ENCODE peak calls at places on chromosomes 11 and 22, in nine cellular contexts. F, W, M, I, R, P, Q, G and K are unnamed samples.

GRCh38 chr11:85914425-85914824 is 59.2 kb downstream of the CCDC83 start:
- DNase-seq in W (no peak), Q (no peak), I (no peak), P (no peak), R (no peak), M (no peak), F (no peak), G (no peak), K (no peak)

GRCh38 chr11:69985331-69985653 is 92.8 kb upstream of the ANO1 start:
- DNase-seq in Q (peak; percentile 45), W (no peak), F (no peak), M (no peak), I (no peak), R (no peak), P (no peak), G (no peak), K (no peak)

GRCh38 chr11:30741039-30741550 is 154.9 kb upstream of the MPPED2 start:
- DNase-seq in G (no peak), Q (no peak), M (no peak), I (no peak), P (no peak), R (no peak), W (no peak), F (peak; percentile 29), K (no peak)

GRCh38 chr22:19291218-19291579 is 320 bp downstream of the CLTCL1 start:
- DNase-seq in F (peak; percentile 40), P (peak; percentile 73), R (peak; percentile 31), W (no peak), G (no peak), I (peak; percentile 90), M (no peak), Q (peak; percentile 76), K (peak; percentile 87)

GRCh38 chr11:59967677-59968394 is 4.0 kb downstream of the OOSP4A start:
- DNase-seq in Q (no peak), W (no peak), G (no peak), P (no peak), M (no peak), I (no peak), R (no peak), F (no peak), K (no peak)

GRCh38 chr11:70669281-70669680 is 271.0 kb downstream of the CTTN start:
- DNase-seq in F (no peak), G (no peak), P (no peak), M (no peak), W (no peak), R (no peak), Q (no peak), I (no peak), K (no peak)

GRCh38 chr11:100632970-100633452 is 54.1 kb upstream of the ARHGAP42 start:
- DNase-seq in P (peak; percentile 73), F (peak; percentile 56), R (peak; percentile 88), G (peak; percentile 54), Q (no peak), W (peak; percentile 42), I (no peak), M (no peak), K (no peak)

GRCh38 chr11:67302571-67303131 is 679 bp upstream of the SSH3 start:
- DNase-seq in R (peak; percentile 62), Q (no peak), G (peak; percentile 52), M (no peak), F (peak; percentile 69), W (no peak), I (no peak), P (peak; percentile 80), K (no peak)

GRCh38 chr22:47808236-47808845 is 1045.9 kb downstream of the TBC1D22A start:
- DNase-seq in I (no peak), F (no peak), P (no peak), Q (no peak), R (no peak), M (no peak), W (no peak), G (no peak), K (no peak)

GRCh38 chr22:47808886-47809620 is 1046.6 kb downstream of the TBC1D22A start:
- DNase-seq in W (no peak), G (no peak), F (no peak), R (no peak), I (no peak), Q (no peak), M (no peak), P (no peak), K (no peak)

GRCh38 chr22:47811971-47812370 is 1049.5 kb downstream of the TBC1D22A start:
- DNase-seq in R (no peak), I (no peak), W (no peak), Q (no peak), F (no peak), P (no peak), G (no peak), M (no peak), K (no peak)

GRCh38 chr22:47813661-47814060 is 1051.2 kb downstream of the TBC1D22A start:
- DNase-seq in G (no peak), R (no peak), Q (no peak), M (no peak), P (no peak), F (no peak), I (no peak), W (no peak), K (no peak)

DNA sequence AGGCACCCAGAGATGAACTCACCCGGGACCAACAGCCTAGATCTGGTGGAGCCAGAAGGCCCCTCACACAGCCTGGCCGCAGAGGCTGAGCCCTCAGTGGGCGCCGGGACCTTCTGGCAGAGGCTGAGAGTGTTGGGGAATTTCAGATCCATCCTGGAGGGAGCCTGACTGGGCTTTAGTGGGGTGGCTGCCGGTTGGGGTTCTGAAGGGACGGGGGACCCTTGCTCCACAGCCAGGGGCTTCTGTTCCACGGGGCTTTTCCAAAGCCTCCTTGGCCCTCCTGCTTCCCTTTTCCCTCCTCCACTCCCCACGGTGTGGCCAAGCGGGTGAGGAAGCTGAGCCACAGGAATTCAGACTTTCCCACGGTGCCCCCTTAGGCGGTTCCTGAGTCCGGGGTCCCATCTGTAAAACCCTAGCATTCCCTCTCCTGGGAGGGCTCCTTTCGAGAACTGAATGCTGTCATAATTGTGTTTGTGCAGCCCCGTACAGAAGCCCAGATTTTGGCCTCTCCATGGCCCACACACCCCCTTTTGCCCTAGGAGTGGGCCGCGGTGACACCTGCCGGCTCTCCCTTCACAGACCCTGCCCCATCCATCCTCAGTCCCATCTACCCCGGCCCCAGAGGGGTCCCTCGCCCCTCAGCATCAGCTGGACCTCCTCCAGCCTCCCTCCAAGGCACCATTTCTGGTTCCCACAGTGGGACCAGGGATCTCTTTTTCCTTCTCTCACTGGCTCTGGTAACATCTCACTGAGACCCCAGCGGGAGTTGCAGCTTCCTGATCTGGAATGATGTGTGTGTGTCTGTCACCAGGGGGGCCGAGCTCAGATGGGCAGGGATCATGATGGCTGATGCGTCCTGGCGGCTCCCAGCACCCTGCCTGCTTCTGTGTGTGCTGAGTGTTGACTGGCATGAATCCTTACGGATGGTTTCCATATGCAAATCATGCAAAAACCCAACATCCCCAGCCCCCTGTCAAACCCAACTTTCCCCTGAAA is 1048.4 kb downstream of the TBC1D22A start:
- DNase-seq in W (no peak), M (no peak), G (no peak), P (no peak), I (no peak), R (no peak), Q (no peak), F (no peak), K (no peak)
- TF ChIP-seq EP300 in W (no peak), M (no peak), G (no peak), P (no peak), I (no peak), R (no peak), Q (no peak), F (no peak), K (no peak)

DNA sequence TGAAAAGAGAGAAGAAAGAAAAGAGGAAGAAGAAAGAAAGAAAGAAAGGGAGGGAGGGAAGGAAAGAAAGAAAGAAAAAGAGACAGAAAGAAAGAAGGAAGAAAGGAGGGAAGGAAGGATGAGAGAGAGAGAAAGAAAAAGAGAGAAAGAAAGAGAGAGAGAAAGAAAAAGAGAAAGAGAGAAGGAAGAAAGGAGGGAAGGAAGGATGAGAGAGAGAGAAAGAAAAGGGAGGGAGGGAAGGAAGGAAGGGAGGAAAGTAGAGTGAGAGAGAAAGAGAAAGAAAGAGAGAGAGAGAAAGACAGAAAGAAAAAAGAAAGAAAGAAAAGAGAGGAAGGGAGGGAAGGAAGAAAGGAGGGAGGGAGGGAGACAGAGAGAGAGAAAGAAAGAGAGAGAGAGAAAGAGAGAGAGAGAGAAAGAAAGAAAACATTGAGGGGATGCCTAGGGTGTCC is 11.5 kb upstream of the RAC2 start:
- DNase-seq in G (no peak), W (no peak), P (no peak), M (no peak), R (no peak), Q (no peak), I (no peak), F (no peak), K (no peak)
- TF ChIP-seq EP300 in G (no peak), W (no peak), P (no peak), M (no peak), R (no peak), Q (no peak), I (no peak), F (no peak), K (no peak)

DNA sequence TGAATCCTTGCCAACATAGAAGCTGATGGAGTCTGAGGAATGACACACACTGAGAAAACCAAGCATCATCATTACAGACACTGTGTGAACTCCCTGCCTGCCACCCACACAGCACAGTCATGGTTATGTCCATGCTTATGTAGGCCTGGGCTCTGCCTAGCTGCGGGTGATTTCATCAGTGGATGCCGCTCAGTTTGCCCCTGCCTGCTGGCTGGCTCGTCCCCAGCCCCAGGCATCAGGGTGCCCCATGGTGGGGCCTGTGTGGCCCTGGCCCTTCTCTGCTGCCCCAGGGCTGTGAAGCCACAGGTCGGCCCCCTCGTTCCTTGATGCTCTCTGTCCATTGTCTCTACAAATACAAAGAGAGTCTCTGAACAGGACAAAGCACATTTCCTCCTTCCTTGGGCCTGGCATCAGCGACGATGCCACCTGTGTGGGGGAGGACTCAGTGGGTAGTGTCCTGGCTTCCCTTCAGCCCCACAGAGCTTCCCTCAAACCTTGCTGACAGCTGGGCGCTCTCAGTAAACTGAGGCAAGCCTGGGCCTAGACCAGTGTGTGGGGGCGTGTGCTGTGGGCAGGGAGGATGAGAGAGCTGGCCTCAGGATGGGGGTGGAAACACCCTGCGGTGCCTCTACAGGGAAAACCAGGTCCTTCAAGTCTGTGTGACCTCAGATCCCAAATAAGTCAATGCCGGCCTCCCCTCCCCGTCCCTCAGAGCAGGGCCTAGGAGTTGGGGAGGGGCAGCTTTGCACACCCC is 20.0 kb upstream of the TUB start:
- DNase-seq in M (no peak), W (no peak), G (no peak), Q (no peak), F (no peak), I (no peak), R (peak; percentile 18), P (peak; percentile 65), K (no peak)
- TF ChIP-seq EP300 in M (no peak), W (no peak), G (no peak), Q (no peak), F (no peak), I (no peak), R (no peak), P (no peak), K (no peak)

GRCh38 chr11:46360878-46361277 is 13.6 kb downstream of the DGKZ start:
- DNase-seq in I (no peak), W (no peak), G (no peak), P (no peak), F (no peak), Q (no peak), M (no peak), R (no peak), K (no peak)

GRCh38 chr11:46363031-46363407 is 15.8 kb downstream of the DGKZ start:
- DNase-seq in R (peak; percentile 46), Q (peak; percentile 85), F (no peak), W (no peak), G (no peak), P (no peak), M (no peak), I (no peak), K (no peak)

GRCh38 chr11:46359936-46360335 is 12.7 kb downstream of the DGKZ start:
- DNase-seq in F (no peak), W (no peak), M (no peak), I (no peak), G (no peak), Q (no peak), R (no peak), P (no peak), K (no peak)

GRCh38 chr11:46362146-46363030 is 15.1 kb downstream of the DGKZ start:
- DNase-seq in W (no peak), F (no peak), P (no peak), R (no peak), I (peak; percentile 66), G (no peak), M (no peak), Q (no peak), K (no peak)

GRCh38 chr11:46361283-46362145 is 14.3 kb downstream of the DGKZ start:
- DNase-seq in M (no peak), F (peak; percentile 56), W (no peak), I (peak; percentile 88), G (no peak), R (no peak), Q (peak; percentile 88), P (peak; percentile 87), K (no peak)
- TF ChIP-seq EP300 in M (no peak), F (no peak), W (no peak), I (no peak), G (no peak), R (no peak), Q (peak; percentile 25), P (no peak), K (no peak)